ENCODE peak calls at places on chromosomes 11 and 22, in five cellular contexts. C is astrocyte of the spinal cord; R is CD4-positive, alpha-beta T cell; Q is WTC11; B is Calu3. A is an unnamed sample.

GRCh38 chr11:86737223-86737622 is 63.1 kb upstream of the PRSS23 start:
- DNase-seq in B (no peak), R (no peak), Q (no peak), C (no peak), A (no peak)

GRCh38 chr22:39559456-39560105 is 11.0 kb upstream of the CACNA1I start:
- DNase-seq in Q (peak; percentile 82), B (peak; percentile 65), R (no peak), C (no peak), A (no peak)

GRCh38 chr22:23404689-23405365 is 175.3 kb downstream of the IGLL1 start:
- DNase-seq in R (no peak), C (peak; percentile 41), Q (peak; percentile 81), B (no peak), A (peak; percentile 59)

GRCh38 chr11:44780940-44781631 is 54.3 kb downstream of the TSPAN18 start:
- DNase-seq in B (no peak), Q (no peak), R (no peak), C (no peak), A (peak; percentile 80)

GRCh38 chr11:128481135-128481534 is 106.2 kb downstream of the ETS1 start:
- DNase-seq in B (no peak), C (peak; percentile 85), Q (no peak), R (no peak), A (peak; percentile 96)

GRCh38 chr11:29448246-29448877 is 568.5 kb downstream of the KCNA4 start:
- DNase-seq in C (peak; percentile 58), B (no peak), R (no peak), Q (peak; percentile 13), A (peak; percentile 71)

GRCh38 chr11:78669249-78669648 is 94.6 kb upstream of the NARS2 start:
- DNase-seq in R (no peak), B (no peak), Q (no peak), C (no peak), A (no peak)

GRCh38 chr22:43956805-43957463 is 1.7 kb downstream of the SAMM50 start:
- DNase-seq in B (no peak), R (no peak), C (no peak), Q (no peak), A (no peak)

GRCh38 chr11:64001552-64002427 is 15.6 kb downstream of the OTUB1 start:
- DNase-seq in B (no peak), C (no peak), R (no peak), Q (no peak), A (peak; percentile 49)

GRCh38 chr11:27459191-27459590 is 13.4 kb downstream of the LGR4 start:
- DNase-seq in R (no peak), Q (no peak), B (no peak), C (no peak), A (no peak)

GRCh38 chr11:17230867-17231851 is 23.4 kb upstream of the PIK3C2A start:
- DNase-seq in R (no peak), C (no peak), B (no peak), Q (no peak), A (no peak)

GRCh38 chr11:36149538-36150242 is 139.5 kb downstream of the COMMD9 start:
- DNase-seq in Q (peak; percentile 34), B (peak; percentile 89), R (no peak), C (peak; percentile 99), A (peak; percentile 99)

GRCh38 chr11:1121343-1122331 is 36.1 kb upstream of the MUC5AC start:
- DNase-seq in B (peak; percentile 0), C (no peak), Q (no peak), R (no peak), A (peak; percentile 9)

GRCh38 chr11:14029415-14029814 is 66.9 kb downstream of the SPON1 start:
- DNase-seq in R (no peak), Q (peak; percentile 42), C (no peak), B (no peak), A (no peak)

GRCh38 chr11:73508243-73509176 is 89.4 kb downstream of the FAM168A start:
- DNase-seq in Q (no peak), R (no peak), B (no peak), C (no peak), A (no peak)

GRCh38 chr11:91866642-91867041 is 358.0 kb upstream of the FAT3 start:
- DNase-seq in C (no peak), B (no peak), Q (no peak), R (no peak), A (no peak)

GRCh38 chr11:10777806-10778205 is 26.8 kb downstream of the CTR9 start:
- DNase-seq in C (no peak), Q (no peak), R (no peak), B (no peak), A (no peak)

GRCh38 chr22:40487663-40488249 is 117.4 kb downstream of the SGSM3 start:
- DNase-seq in B (no peak), R (no peak), C (peak; percentile 53), Q (no peak), A (peak; percentile 62)

GRCh38 chr22:39176067-39176621 is 23.7 kb upstream of the CBX7 start:
- DNase-seq in Q (peak; percentile 87), R (no peak), B (peak; percentile 79), C (peak; percentile 49), A (peak; percentile 60)

GRCh38 chr22:19607198-19608113 is 83.2 kb upstream of the CLDN5 start:
- DNase-seq in R (peak; percentile 17), B (no peak), C (no peak), Q (peak; percentile 37), A (peak; percentile 32)

GRCh38 chr22:26922804-26923203 is 265.4 kb downstream of the MIAT start:
- DNase-seq in Q (peak; percentile 74), B (peak; percentile 32), C (no peak), R (no peak), A (no peak)

GRCh38 chr11:19844806-19845205 is 132.2 kb downstream of the NAV2 start:
- DNase-seq in R (no peak), B (no peak), C (no peak), Q (no peak), A (no peak)

GRCh38 chr11:72688486-72688885 is 14.3 kb upstream of the PDE2A start:
- DNase-seq in C (no peak), R (no peak), Q (no peak), B (no peak), A (no peak)

GRCh38 chr22:40463727-40464126 is 93.3 kb downstream of the SGSM3 start:
- DNase-seq in C (no peak), Q (no peak), B (no peak), R (peak; percentile 24), A (no peak)

GRCh38 chr11:129505266-129505665 is 129.6 kb downstream of the BARX2 start:
- DNase-seq in R (no peak), Q (no peak), B (no peak), C (no peak), A (no peak)

GRCh38 chr11:113091578-113091844 is 130.3 kb downstream of the NCAM1 start:
- DNase-seq in R (no peak), C (no peak), B (no peak), Q (no peak), A (peak; percentile 30)

GRCh38 chr11:113085446-113085845 is 124.2 kb downstream of the NCAM1 start:
- DNase-seq in R (no peak), B (no peak), C (no peak), Q (no peak), A (no peak)

GRCh38 chr11:113087716-113088115 is 126.5 kb downstream of the NCAM1 start:
- DNase-seq in C (no peak), Q (no peak), B (no peak), R (no peak), A (no peak)

GRCh38 chr11:113096661-113097060 is 135.4 kb downstream of the NCAM1 start:
- DNase-seq in Q (no peak), R (no peak), C (no peak), B (no peak), A (no peak)

DNA sequence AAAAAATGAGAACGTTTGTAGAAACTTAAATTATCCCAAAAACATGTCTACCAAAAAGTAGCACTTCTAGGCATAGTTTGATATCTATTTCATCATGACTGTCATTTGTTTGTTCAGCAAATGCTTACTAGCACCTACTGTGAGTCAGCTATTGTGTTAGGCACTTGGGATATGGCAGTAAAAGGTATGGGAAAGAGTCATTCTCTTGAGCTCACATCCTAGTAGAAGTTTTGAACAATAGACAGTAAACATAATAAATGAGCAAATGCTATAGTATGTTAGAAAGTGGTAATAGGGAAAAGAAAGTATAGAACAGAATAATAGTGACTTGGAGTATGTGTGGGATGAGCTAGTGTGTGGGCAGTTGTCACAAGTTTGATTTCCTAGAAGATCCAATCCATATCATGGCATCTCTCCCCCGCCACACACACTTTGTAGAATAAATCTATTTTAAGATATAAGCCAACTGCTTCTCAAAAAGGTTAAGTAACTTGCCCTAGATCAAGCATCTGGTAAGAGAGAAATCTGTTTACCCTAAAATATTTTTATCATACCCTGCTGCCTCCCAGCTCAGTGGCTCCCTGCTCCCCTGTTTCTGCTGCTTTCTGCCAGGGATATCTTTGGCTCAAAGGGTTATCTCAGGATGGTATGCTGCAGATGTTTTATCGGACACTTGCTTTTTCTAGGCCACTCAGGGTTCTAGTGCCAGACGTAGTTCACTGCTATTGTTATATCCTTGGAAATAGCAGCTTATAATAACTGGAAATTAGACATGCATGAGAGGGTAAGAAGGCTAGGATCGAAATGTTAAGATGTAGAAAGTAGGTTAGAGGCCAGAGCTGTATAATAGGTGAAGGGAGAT is 129.7 kb downstream of the NCAM1 start:
- DNase-seq in B (no peak), Q (no peak), C (no peak), R (no peak), A (no peak)
- TF ChIP-seq CTCF in B (no peak), Q (no peak), C (no peak), R (no peak), A (no peak)

GRCh38 chr11:3942160-3942955 is 86.9 kb downstream of the STIM1 start:
- DNase-seq in C (no peak), Q (no peak), R (peak; percentile 10), B (no peak), A (peak; percentile 30)
- TF ChIP-seq CTCF in C (no peak), Q (no peak), R (peak; percentile 33), B (no peak), A (no peak)

DNA sequence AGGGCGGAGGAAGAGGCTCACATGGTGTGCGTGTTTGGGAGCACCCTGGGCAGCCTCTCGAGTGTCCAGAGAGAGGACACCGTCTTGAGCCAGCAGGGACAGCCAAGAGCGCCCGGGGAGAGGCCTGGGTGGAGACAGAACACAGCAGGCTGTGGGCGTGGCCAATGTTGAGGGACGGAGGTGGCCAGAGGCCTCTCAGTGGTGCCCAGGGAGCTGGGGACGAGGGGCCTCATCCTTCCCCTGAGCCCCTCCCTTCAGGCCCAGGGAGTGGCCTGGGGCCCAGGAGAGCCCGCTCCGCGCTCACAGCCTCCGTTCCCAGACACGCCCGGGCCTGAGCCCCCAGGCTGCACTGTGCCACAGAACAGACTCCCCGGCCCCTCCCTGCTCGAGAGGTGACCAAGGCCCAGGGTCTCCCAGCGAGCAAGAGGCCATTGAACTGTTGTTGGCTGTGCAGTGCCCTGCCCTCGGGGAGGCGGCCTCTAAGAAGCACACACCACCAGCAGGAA is 48.4 kb downstream of the CDKN1C start:
- DNase-seq in Q (peak; percentile 63), B (peak; percentile 76), C (no peak), R (no peak), A (peak; percentile 25)
- TF ChIP-seq CTCF in Q (no peak), B (peak; percentile 22), C (peak; percentile 16), R (no peak), A (peak; percentile 33)

DNA sequence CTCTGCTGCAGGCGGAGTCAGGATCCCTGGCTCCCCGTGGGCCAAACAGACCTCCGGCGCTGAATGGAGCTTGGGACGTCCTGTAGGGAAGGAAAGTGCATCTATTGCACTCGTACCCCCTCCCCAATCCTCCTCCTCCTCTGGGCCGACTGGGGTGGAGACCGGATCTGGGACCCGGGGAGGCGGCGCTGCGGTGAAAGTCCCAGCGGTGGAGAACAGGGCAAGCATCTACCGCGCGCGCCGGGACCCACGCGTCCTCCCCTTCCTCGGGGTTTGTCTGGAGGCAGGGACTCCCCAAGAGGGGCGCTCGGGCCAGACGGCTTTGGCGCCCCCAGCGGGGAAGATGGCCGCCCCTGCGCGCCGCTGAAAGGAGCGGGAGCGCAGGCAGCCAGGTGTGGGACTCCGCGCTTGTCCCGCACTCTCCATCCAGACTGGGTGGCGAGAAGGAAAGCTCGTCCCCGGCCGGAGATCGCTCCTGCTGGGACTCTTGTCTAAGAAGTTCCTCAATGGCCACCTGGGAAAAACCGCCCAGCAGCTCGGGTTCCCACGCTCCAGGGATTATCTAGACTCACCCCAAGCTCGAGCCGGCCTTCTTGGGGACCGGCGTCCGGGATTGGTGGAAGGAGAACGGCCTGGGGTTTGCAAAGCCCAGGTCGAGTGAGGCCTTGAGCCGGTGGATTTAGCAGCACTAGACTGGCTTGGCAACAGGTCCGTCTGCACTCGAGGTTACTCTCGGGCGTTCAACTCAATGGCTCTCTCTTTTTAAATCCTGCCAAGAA is 718 bp downstream of the FADS2 start:
- DNase-seq in Q (peak; percentile 64), C (peak; percentile 27), B (no peak), R (no peak), A (peak; percentile 58)
- TF ChIP-seq CTCF in Q (peak; percentile 29), C (peak; percentile 68), B (no peak), R (peak; percentile 29), A (peak; percentile 55)

A was measured in choroid plexus epithelial cell.